ENCODE peak calls at places on chromosome 7, in four cellular contexts. M, G, Y and J are unnamed samples.

GRCh38 chr7:98312201-98312600 is 30.7 kb downstream of the BRI3 start:
- DNase-seq in G (no peak), Y (no peak), M (no peak), J (no peak)

GRCh38 chr7:92854501-92855238 is 18.3 kb upstream of the CDK6 start:
- DNase-seq in G (no peak), M (no peak), Y (peak), J (peak)

GRCh38 chr7:35389636-35390035 is 135.7 kb upstream of the TBX20 start:
- DNase-seq in Y (no peak), G (no peak), M (peak), J (no peak)

GRCh38 chr7:139698278-139698677 is 79.5 kb downstream of the HIPK2 start:
- DNase-seq in Y (no peak), G (no peak), M (no peak), J (no peak)

GRCh38 chr7:16791071-16791470 is 13.7 kb downstream of the AGR2 start:
- DNase-seq in G (no peak), Y (no peak), M (peak), J (no peak)

GRCh38 chr7:81527651-81528050 is 242.2 kb downstream of the HGF start:
- DNase-seq in M (peak), Y (peak), G (no peak), J (no peak)

GRCh38 chr7:140640727-140641531 is at the start of gene DENND2A:
- DNase-seq in G (no peak), Y (no peak), M (peak), J (peak)

GRCh38 chr7:74289018-74289659 is at the start of gene CLIP2:
- DNase-seq in M (peak), Y (peak), G (no peak), J (peak)

GRCh38 chr7:81869670-81870069 is 99.8 kb upstream of the HGF start:
- DNase-seq in M (no peak), Y (no peak), G (no peak), J (no peak)

GRCh38 chr7:142196066-142196840 is 61.6 kb downstream of the PRSS58 start:
- DNase-seq in M (no peak), G (peak), Y (no peak), J (no peak)

GRCh38 chr7:104809906-104810305 is 204.1 kb upstream of the KMT2E start:
- DNase-seq in G (no peak), Y (no peak), M (no peak), J (no peak)

GRCh38 chr7:150811-151221 is 41.6 kb upstream of the FAM20C start:
- DNase-seq in M (no peak), G (no peak), Y (no peak), J (no peak)

GRCh38 chr7:104328308-104328969 is at the start of gene LHFPL3:
- DNase-seq in Y (no peak), G (no peak), M (no peak), J (no peak)

GRCh38 chr7:121798896-121799295 is 74.1 kb upstream of the PTPRZ1 start:
- DNase-seq in Y (peak), M (no peak), G (peak), J (no peak)

GRCh38 chr7:74453321-74454011 is at the start of gene GTF2IRD1:
- DNase-seq in Y (peak), G (peak), M (peak), J (peak)

GRCh38 chr7:117402109-117402508 is 25.2 kb downstream of the ASZ1 start:
- DNase-seq in Y (no peak), G (no peak), M (no peak), J (peak)

GRCh38 chr7:143314107-143314506 is 1.8 kb upstream of the CLCN1 start:
- DNase-seq in G (no peak), M (no peak), Y (no peak), J (no peak)

GRCh38 chr7:16978358-16979244 is 96.8 kb upstream of the AGR3 start:
- DNase-seq in Y (no peak), G (peak), M (peak), J (peak)

GRCh38 chr7:120591-120991 is 71.8 kb upstream of the FAM20C start:
- DNase-seq in Y (no peak), M (no peak), G (no peak), J (no peak)

GRCh38 chr7:157523371-157523765 is 186.6 kb downstream of the DNAJB6 start:
- DNase-seq in M (no peak), G (no peak), Y (no peak), J (no peak)

GRCh38 chr7:104627516-104627915 is 299.1 kb downstream of the LHFPL3 start:
- DNase-seq in G (peak), M (peak), Y (peak), J (peak)

GRCh38 chr7:132480534-132480933 is 95.7 kb downstream of the PLXNA4 start:
- DNase-seq in M (no peak), Y (no peak), G (no peak), J (no peak)

GRCh38 chr7:27709137-27710075 is 30.6 kb upstream of the TAX1BP1 start:
- DNase-seq in Y (no peak), M (peak), G (no peak), J (peak)

GRCh38 chr7:114087674-114088539 is 169.1 kb upstream of the PPP1R3A start:
- DNase-seq in Y (peak), M (no peak), G (no peak), J (no peak)

GRCh38 chr7:6639627-6640026 is 2.5 kb downstream of the ZNF316 start:
- DNase-seq in M (no peak), G (no peak), Y (no peak), J (no peak)
- TF ChIP-seq CTCF in M (no peak), G (no peak), Y (no peak), J (no peak)

DNA sequence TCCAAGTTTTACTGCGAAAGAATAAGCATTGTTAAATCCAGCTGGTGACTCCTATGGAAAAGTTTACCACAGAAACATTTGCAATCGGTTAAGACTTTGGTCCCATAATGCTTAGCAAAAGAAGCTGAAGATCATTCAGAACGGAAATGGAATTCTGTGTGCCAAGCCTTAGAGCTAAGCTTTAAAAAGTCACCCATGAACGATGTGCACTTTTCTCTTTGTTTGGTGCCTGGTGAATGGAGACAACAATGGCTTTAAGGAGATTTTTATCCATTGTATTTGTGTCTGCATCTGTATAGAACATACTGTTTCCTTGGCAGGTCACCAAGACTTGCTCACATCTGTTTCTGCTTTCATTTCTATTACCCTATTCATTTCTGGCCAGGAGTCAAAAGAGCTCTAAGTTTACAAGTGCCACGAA is 26.3 kb upstream of the COL1A2 start:
- DNase-seq in Y (no peak), G (peak), M (no peak), J (peak)
- H3K4me3 ChIP-seq in Y (no peak), G (no peak), M (no peak), J (peak)

DNA sequence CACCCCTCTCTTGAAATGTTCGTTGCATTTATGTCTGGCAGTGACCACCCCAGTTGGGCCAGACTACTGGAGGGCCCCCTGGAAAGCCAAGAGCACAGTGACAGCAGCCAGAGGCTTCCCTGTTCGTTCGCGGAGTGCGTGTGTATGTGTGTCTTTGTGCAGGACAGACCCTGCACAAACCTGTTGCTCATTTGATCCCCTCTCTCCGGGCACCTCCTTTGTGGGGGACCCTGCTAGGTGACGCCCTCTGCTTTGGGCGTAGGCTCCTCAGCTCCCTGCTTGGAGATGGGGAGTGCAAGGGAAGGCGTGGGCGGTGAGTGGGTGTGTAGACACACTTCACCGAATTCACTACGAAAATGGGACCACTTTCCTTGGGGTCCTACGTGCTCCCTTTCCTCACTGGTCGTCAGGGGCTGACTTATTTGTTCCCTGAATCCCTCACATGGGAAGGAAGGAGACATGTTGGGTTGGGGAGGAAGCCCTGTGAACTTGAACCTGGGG is 38.7 kb downstream of the AGAP3 start:
- DNase-seq in M (no peak), G (no peak), Y (no peak), J (no peak)
- TF ChIP-seq CTCF in M (no peak), G (no peak), Y (no peak), J (no peak)

GRCh38 chr7:66344166-66344565 is 139.0 kb downstream of the TPST1 start:
- DNase-seq in G (no peak), Y (no peak), M (peak), J (peak)

GRCh38 chr7:66352071-66352470 is 146.9 kb downstream of the TPST1 start:
- DNase-seq in Y (no peak), M (no peak), G (no peak), J (no peak)

GRCh38 chr7:66353547-66353946 is 148.4 kb downstream of the TPST1 start:
- DNase-seq in G (no peak), M (no peak), Y (no peak), J (peak)

GRCh38 chr7:66348531-66348930 is 143.4 kb downstream of the TPST1 start:
- DNase-seq in G (no peak), M (no peak), Y (no peak), J (peak)

GRCh38 chr7:66348959-66349358 is 143.8 kb downstream of the TPST1 start:
- DNase-seq in Y (no peak), G (no peak), M (no peak), J (no peak)
- H3K4me3 ChIP-seq in Y (no peak), G (no peak), M (no peak), J (no peak)

DNA sequence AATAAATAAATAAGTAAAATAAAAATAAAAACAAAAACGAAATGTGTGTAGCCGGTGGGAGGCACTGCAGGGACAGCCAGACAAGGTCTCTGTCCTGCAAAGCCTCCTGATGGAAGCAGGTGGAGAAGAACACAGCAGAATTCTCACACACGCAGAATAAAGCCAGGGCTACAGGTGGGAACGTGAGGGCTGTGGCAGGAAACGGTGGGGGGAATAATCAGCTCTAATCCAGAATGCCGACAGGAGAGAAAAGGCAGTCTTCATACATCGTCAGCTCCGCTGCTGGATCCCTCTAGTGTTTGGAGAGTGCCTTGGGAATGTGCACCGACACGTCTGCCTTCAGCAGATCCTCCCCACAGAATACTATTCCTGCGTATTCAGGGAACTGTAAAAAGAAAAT is 6.8 kb upstream of the SNX8 start:
- DNase-seq in M (no peak), Y (no peak), G (no peak), J (peak)
- TF ChIP-seq CTCF in M (no peak), Y (no peak), G (peak), J (peak)

GRCh38 chr7:151115121-151115835 is 29.0 kb downstream of the AGAP3 start:
- DNase-seq in G (no peak), M (peak), Y (no peak), J (no peak)

GRCh38 chr7:151114151-151115090 is 28.1 kb downstream of the AGAP3 start:
- DNase-seq in M (peak), G (no peak), Y (no peak), J (no peak)

GRCh38 chr7:151116603-151117002 is 30.3 kb downstream of the AGAP3 start:
- DNase-seq in G (no peak), Y (no peak), M (no peak), J (no peak)

GRCh38 chr7:151117041-151117440 is 30.8 kb downstream of the AGAP3 start:
- DNase-seq in G (no peak), M (no peak), Y (no peak), J (no peak)

GRCh38 chr7:151115836-151116418 is 29.7 kb downstream of the AGAP3 start:
- DNase-seq in G (no peak), M (peak), Y (no peak), J (no peak)
- H3K4me3 ChIP-seq in G (peak), M (peak), Y (no peak), J (no peak)

GRCh38 chr7:109206196-109206595 is 636.5 kb downstream of the DNAJB9 start:
- DNase-seq in Y (no peak), M (no peak), G (no peak), J (no peak)
- TF ChIP-seq CTCF in Y (no peak), M (peak), G (peak), J (no peak)

GRCh38 chr7:43856996-43857395 is 12.3 kb downstream of the MRPS24 start:
- DNase-seq in Y (no peak), G (no peak), M (no peak), J (no peak)
- H3K4me3 ChIP-seq in Y (no peak), G (no peak), M (no peak), J (no peak)

GRCh38 chr7:30445770-30446169 is 32.8 kb downstream of the NOD1 start:
- DNase-seq in M (no peak), Y (peak), G (peak), J (peak)
- TF ChIP-seq CTCF in M (no peak), Y (peak), G (peak), J (peak)

GRCh38 chr7:87600130-87601124 is at the start of gene ABCB1:
- DNase-seq in M (no peak), G (no peak), Y (peak), J (peak)
- H3K4me3 ChIP-seq in M (no peak), G (peak), Y (peak), J (peak)